ENCODE peak calls at places on chromosomes 6 and 20, in seven cellular contexts. One of them, this sample, is unnamed.

GRCh38 chr6:84667252-84668213 is 96.9 kb downstream of the TBX18 start:
- DNase-seq in astrocyte of the cerebellum: no peak
- DNase-seq in GM23338: no peak
- DNase-seq in tibial nerve: no peak
- DNase-seq in uterus: no peak
- DNase-seq in Calu3: no peak
- DNase-seq in left ventricle myocardium inferior: no peak
- DNase-seq in this sample: no peak

GRCh38 chr6:126947070-126947469 is 171.4 kb upstream of the RSPO3 start:
- DNase-seq in GM23338: no peak
- DNase-seq in astrocyte of the cerebellum: no peak
- DNase-seq in Calu3: no peak
- DNase-seq in left ventricle myocardium inferior: no peak
- DNase-seq in uterus: peak; percentile 43
- DNase-seq in tibial nerve: peak; percentile 49
- DNase-seq in this sample: no peak

GRCh38 chr6:29887330-29887818 is 55.0 kb upstream of the HLA-A start:
- DNase-seq in tibial nerve: peak; percentile 21
- DNase-seq in left ventricle myocardium inferior: peak; percentile 36
- DNase-seq in uterus: peak; percentile 77
- DNase-seq in Calu3: peak; percentile 33
- DNase-seq in astrocyte of the cerebellum: no peak
- DNase-seq in GM23338: peak; percentile 67
- DNase-seq in this sample: peak; percentile 49

GRCh38 chr6:136288566-136289326 is 900 bp downstream of the BCLAF1 start:
- DNase-seq in tibial nerve: peak; percentile 36
- DNase-seq in Calu3: peak; percentile 58
- DNase-seq in uterus: peak; percentile 75
- DNase-seq in GM23338: peak; percentile 94
- DNase-seq in left ventricle myocardium inferior: peak; percentile 63
- DNase-seq in astrocyte of the cerebellum: peak; percentile 88
- DNase-seq in this sample: peak; percentile 85

GRCh38 chr6:150269857-150270223 is 99.0 kb upstream of the IYD start:
- DNase-seq in astrocyte of the cerebellum: no peak
- DNase-seq in left ventricle myocardium inferior: no peak
- DNase-seq in tibial nerve: no peak
- DNase-seq in uterus: no peak
- DNase-seq in Calu3: peak; percentile 63
- DNase-seq in GM23338: no peak
- DNase-seq in this sample: peak; percentile 98

GRCh38 chr20:47296950-47297349 is 59.5 kb downstream of the ZMYND8 start:
- DNase-seq in left ventricle myocardium inferior: no peak
- DNase-seq in GM23338: peak; percentile 30
- DNase-seq in astrocyte of the cerebellum: no peak
- DNase-seq in Calu3: peak; percentile 33
- DNase-seq in tibial nerve: no peak
- DNase-seq in uterus: no peak
- DNase-seq in this sample: peak; percentile 20

GRCh38 chr6:109455502-109456282 is at the start of gene MICAL1:
- DNase-seq in astrocyte of the cerebellum: no peak
- DNase-seq in tibial nerve: peak; percentile 54
- DNase-seq in left ventricle myocardium inferior: peak; percentile 73
- DNase-seq in uterus: peak; percentile 66
- DNase-seq in GM23338: peak; percentile 72
- DNase-seq in Calu3: peak; percentile 77
- DNase-seq in this sample: peak; percentile 32

GRCh38 chr6:408599-409102 is 17.1 kb downstream of the IRF4 start:
- DNase-seq in Calu3: no peak
- DNase-seq in uterus: no peak
- DNase-seq in GM23338: peak; percentile 76
- DNase-seq in left ventricle myocardium inferior: no peak
- DNase-seq in astrocyte of the cerebellum: no peak
- DNase-seq in tibial nerve: no peak
- DNase-seq in this sample: peak; percentile 49

GRCh38 chr6:45491048-45491447 is 113.3 kb upstream of the SUPT3H start:
- DNase-seq in astrocyte of the cerebellum: no peak
- DNase-seq in left ventricle myocardium inferior: no peak
- DNase-seq in uterus: no peak
- DNase-seq in Calu3: no peak
- DNase-seq in GM23338: no peak
- DNase-seq in tibial nerve: no peak
- DNase-seq in this sample: no peak

GRCh38 chr6:162069995-162070394 is 657.6 kb downstream of the PRKN start:
- DNase-seq in astrocyte of the cerebellum: no peak
- DNase-seq in tibial nerve: no peak
- DNase-seq in left ventricle myocardium inferior: no peak
- DNase-seq in GM23338: no peak
- DNase-seq in Calu3: no peak
- DNase-seq in uterus: no peak
- DNase-seq in this sample: peak; percentile 46

GRCh38 chr20:49045440-49046086 is 549 bp upstream of the CSE1L start:
- DNase-seq in GM23338: peak; percentile 49
- DNase-seq in uterus: no peak
- DNase-seq in astrocyte of the cerebellum: no peak
- DNase-seq in Calu3: no peak
- DNase-seq in left ventricle myocardium inferior: peak; percentile 44
- DNase-seq in tibial nerve: no peak
- DNase-seq in this sample: no peak

GRCh38 chr6:155077784-155078183 is 82.7 kb downstream of the TIAM2 start:
- DNase-seq in Calu3: no peak
- DNase-seq in astrocyte of the cerebellum: no peak
- DNase-seq in left ventricle myocardium inferior: no peak
- DNase-seq in uterus: no peak
- DNase-seq in GM23338: no peak
- DNase-seq in tibial nerve: no peak
- DNase-seq in this sample: no peak

GRCh38 chr20:53660947-53661381 is 67.3 kb upstream of the ZNF217 start:
- DNase-seq in tibial nerve: no peak
- DNase-seq in uterus: no peak
- DNase-seq in left ventricle myocardium inferior: no peak
- DNase-seq in GM23338: peak; percentile 54
- DNase-seq in astrocyte of the cerebellum: no peak
- DNase-seq in Calu3: no peak
- DNase-seq in this sample: no peak

GRCh38 chr6:13278991-13279390 is 49.3 kb downstream of the TBC1D7 start:
- DNase-seq in Calu3: no peak
- DNase-seq in tibial nerve: no peak
- DNase-seq in astrocyte of the cerebellum: no peak
- DNase-seq in uterus: no peak
- DNase-seq in GM23338: no peak
- DNase-seq in left ventricle myocardium inferior: no peak
- DNase-seq in this sample: no peak

GRCh38 chr6:3357669-3358068 is 98.9 kb downstream of the PSMG4 start:
- DNase-seq in astrocyte of the cerebellum: no peak
- DNase-seq in GM23338: no peak
- DNase-seq in tibial nerve: no peak
- DNase-seq in left ventricle myocardium inferior: no peak
- DNase-seq in Calu3: no peak
- DNase-seq in uterus: no peak
- DNase-seq in this sample: no peak

GRCh38 chr20:63787302-63787701 is 43.8 kb downstream of the ZBTB46 start:
- DNase-seq in tibial nerve: no peak
- DNase-seq in astrocyte of the cerebellum: no peak
- DNase-seq in left ventricle myocardium inferior: peak; percentile 67
- DNase-seq in uterus: no peak
- DNase-seq in GM23338: no peak
- DNase-seq in Calu3: no peak
- DNase-seq in this sample: no peak

GRCh38 chr6:71080793-71081192 is 123.9 kb upstream of the B3GAT2 start:
- DNase-seq in GM23338: no peak
- DNase-seq in uterus: no peak
- DNase-seq in tibial nerve: no peak
- DNase-seq in left ventricle myocardium inferior: no peak
- DNase-seq in Calu3: no peak
- DNase-seq in astrocyte of the cerebellum: peak; percentile 60
- DNase-seq in this sample: no peak

GRCh38 chr6:148747145-148747492 is 289 bp downstream of the UST start:
- DNase-seq in astrocyte of the cerebellum: no peak
- DNase-seq in uterus: peak; percentile 65
- DNase-seq in tibial nerve: peak; percentile 44
- DNase-seq in GM23338: peak; percentile 49
- DNase-seq in Calu3: peak; percentile 10
- DNase-seq in left ventricle myocardium inferior: peak; percentile 52
- DNase-seq in this sample: peak; percentile 55

GRCh38 chr20:50395258-50395729 is 114.9 kb upstream of the PTPN1 start:
- DNase-seq in GM23338: no peak
- DNase-seq in tibial nerve: peak; percentile 57
- DNase-seq in Calu3: no peak
- DNase-seq in uterus: peak; percentile 82
- DNase-seq in astrocyte of the cerebellum: no peak
- DNase-seq in left ventricle myocardium inferior: peak; percentile 87
- DNase-seq in this sample: peak; percentile 60

GRCh38 chr20:11807070-11807741 is 110.5 kb upstream of the BTBD3 start:
- DNase-seq in Calu3: no peak
- DNase-seq in astrocyte of the cerebellum: peak; percentile 90
- DNase-seq in tibial nerve: no peak
- DNase-seq in GM23338: no peak
- DNase-seq in left ventricle myocardium inferior: no peak
- DNase-seq in uterus: no peak
- DNase-seq in this sample: peak; percentile 72

GRCh38 chr6:28580484-28580883 is 54.8 kb downstream of the GPX5 start:
- DNase-seq in astrocyte of the cerebellum: no peak
- DNase-seq in left ventricle myocardium inferior: no peak
- DNase-seq in uterus: no peak
- DNase-seq in tibial nerve: no peak
- DNase-seq in GM23338: no peak
- DNase-seq in Calu3: no peak
- DNase-seq in this sample: peak; percentile 13
- TF ChIP-seq CTCF in astrocyte of the cerebellum: no peak
- TF ChIP-seq CTCF in left ventricle myocardium inferior: no peak
- TF ChIP-seq CTCF in uterus: no peak
- TF ChIP-seq CTCF in tibial nerve: no peak
- TF ChIP-seq CTCF in GM23338: no peak
- TF ChIP-seq CTCF in Calu3: peak; percentile 16
- TF ChIP-seq CTCF in this sample: peak; percentile 31

GRCh38 chr20:38935285-38935684 is 9.1 kb downstream of the FAM83D start:
- DNase-seq in uterus: no peak
- DNase-seq in astrocyte of the cerebellum: no peak
- DNase-seq in tibial nerve: no peak
- DNase-seq in GM23338: no peak
- DNase-seq in left ventricle myocardium inferior: no peak
- DNase-seq in Calu3: peak; percentile 44
- DNase-seq in this sample: peak; percentile 62
- TF ChIP-seq CTCF in uterus: no peak
- TF ChIP-seq CTCF in astrocyte of the cerebellum: peak; percentile 23
- TF ChIP-seq CTCF in tibial nerve: no peak
- TF ChIP-seq CTCF in GM23338: peak; percentile 39
- TF ChIP-seq CTCF in left ventricle myocardium inferior: no peak
- TF ChIP-seq CTCF in Calu3: peak; percentile 62
- TF ChIP-seq CTCF in this sample: peak; percentile 31

DNA sequence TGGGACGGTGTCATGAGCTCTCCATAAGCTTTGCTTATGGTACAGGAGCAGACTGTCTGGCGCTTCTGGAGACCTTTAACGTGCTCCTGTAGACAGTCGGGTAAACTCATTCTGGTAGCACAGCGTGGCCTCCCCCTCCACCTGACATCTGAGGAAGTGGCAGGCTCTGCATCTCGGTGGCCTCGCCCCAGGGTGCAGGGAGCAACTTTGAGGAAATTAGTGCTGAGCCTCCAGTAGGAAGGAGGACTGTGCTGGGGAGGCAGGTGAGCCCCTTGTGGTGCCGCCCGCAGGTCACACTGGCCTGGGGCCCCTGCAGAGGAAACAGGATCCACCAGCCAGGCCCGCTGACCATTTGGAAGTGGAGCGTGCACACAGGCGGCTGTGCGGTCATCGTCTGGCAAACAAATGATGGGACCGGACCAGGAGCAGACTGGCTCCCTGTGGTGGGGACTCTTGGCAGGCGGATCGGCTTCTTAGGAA is 57.9 kb downstream of the SYNJ2 start:
- DNase-seq in tibial nerve: no peak
- DNase-seq in Calu3: no peak
- DNase-seq in uterus: no peak
- DNase-seq in astrocyte of the cerebellum: peak; percentile 90
- DNase-seq in left ventricle myocardium inferior: peak; percentile 29
- DNase-seq in GM23338: no peak
- DNase-seq in this sample: no peak
- TF ChIP-seq CTCF in tibial nerve: no peak
- TF ChIP-seq CTCF in Calu3: no peak
- TF ChIP-seq CTCF in uterus: no peak
- TF ChIP-seq CTCF in astrocyte of the cerebellum: no peak
- TF ChIP-seq CTCF in left ventricle myocardium inferior: no peak
- TF ChIP-seq CTCF in GM23338: no peak
- TF ChIP-seq CTCF in this sample: no peak

DNA sequence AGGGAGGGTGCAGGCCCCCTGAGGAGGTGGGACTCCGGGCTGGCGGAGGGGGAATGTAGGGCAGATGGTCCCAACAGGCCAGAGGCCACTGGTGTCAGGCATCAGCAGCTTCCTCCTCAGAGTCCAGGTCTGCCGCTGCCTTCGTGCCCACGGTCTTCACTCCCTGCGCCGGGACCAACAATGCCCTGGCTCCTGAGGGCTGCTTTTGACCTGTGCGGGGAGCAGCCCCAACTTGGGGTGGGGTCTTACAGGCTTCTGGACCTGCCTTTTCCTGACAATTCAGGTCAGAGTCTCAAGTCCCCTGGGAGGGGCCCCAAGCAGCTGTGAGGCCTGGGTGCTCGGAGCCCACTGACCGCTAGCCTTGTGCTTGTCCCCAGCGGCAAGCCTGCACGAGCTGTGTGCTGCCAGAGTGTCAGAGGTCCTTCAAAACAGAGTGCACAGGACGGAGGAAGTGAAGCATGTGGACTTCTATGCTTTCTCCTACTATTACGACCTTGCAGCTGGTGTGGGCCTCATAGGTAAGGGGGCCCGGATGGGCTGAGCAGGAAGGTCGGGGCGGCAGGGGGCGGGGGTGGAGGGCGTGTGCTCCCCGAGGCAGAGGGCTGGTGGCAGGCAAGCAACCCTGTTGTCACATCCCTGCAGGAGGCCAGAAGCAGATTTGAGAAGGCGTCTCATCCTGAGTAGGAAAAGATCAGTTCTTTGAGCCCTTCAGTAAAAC is 25.3 kb upstream of the PYGB start:
- DNase-seq in Calu3: no peak
- DNase-seq in tibial nerve: no peak
- DNase-seq in left ventricle myocardium inferior: no peak
- DNase-seq in astrocyte of the cerebellum: no peak
- DNase-seq in GM23338: no peak
- DNase-seq in uterus: peak; percentile 10
- DNase-seq in this sample: no peak
- TF ChIP-seq CTCF in Calu3: no peak
- TF ChIP-seq CTCF in tibial nerve: no peak
- TF ChIP-seq CTCF in left ventricle myocardium inferior: no peak
- TF ChIP-seq CTCF in astrocyte of the cerebellum: no peak
- TF ChIP-seq CTCF in GM23338: no peak
- TF ChIP-seq CTCF in uterus: no peak
- TF ChIP-seq CTCF in this sample: no peak

DNA sequence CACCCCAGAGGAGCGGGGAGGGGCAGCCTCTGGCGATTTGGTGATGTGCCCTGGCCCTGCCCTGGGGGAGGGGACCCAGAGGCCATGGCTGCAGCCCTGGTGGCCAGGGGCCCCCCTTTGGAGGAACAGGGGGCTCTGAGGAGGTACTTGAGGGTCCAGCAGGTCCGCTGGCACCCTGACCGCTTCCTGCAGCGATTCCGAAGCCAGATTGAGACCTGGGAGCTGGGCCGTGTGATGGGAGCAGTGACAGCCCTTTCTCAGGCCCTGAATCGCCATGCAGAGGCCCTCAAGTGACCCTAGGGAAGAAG is 10.9 kb downstream of the NFKBIL1 start:
- DNase-seq in uterus: no peak
- DNase-seq in tibial nerve: no peak
- DNase-seq in astrocyte of the cerebellum: no peak
- DNase-seq in Calu3: no peak
- DNase-seq in left ventricle myocardium inferior: no peak
- DNase-seq in GM23338: no peak
- DNase-seq in this sample: no peak
- TF ChIP-seq CTCF in uterus: no peak
- TF ChIP-seq CTCF in tibial nerve: no peak
- TF ChIP-seq CTCF in astrocyte of the cerebellum: no peak
- TF ChIP-seq CTCF in Calu3: no peak
- TF ChIP-seq CTCF in left ventricle myocardium inferior: no peak
- TF ChIP-seq CTCF in GM23338: no peak
- TF ChIP-seq CTCF in this sample: no peak